ENCODE peak calls at places on chromosome 1, in ten cellular contexts. One of them, this sample, is unnamed.

GRCh38 chr1:53246261-53247134 is 8.2 kb upstream of the MAGOH start:
- DNase-seq in H1: no peak
- DNase-seq in stimulated activated CD8-positive, alpha-beta memory T cell treated with anti-CD3 and anti-CD28 coated beads, Interleukin-15, amount 100 ng/mL, for 1 hour: no peak
- DNase-seq in adrenal gland: no peak
- DNase-seq in SW480: no peak
- DNase-seq in pulmonary artery endothelial cell: no peak
- DNase-seq in spleen: no peak
- DNase-seq in activated CD8-positive, alpha-beta T cell treated with anti-CD3 and anti-CD28 coated beads for 36 hours: no peak
- DNase-seq in LoVo: no peak
- DNase-seq in left colon: no peak
- DNase-seq in this sample: no peak

GRCh38 chr1:205575294-205575885 is 56.4 kb downstream of the ELK4 start:
- DNase-seq in LoVo: no peak
- DNase-seq in stimulated activated CD8-positive, alpha-beta memory T cell treated with anti-CD3 and anti-CD28 coated beads, Interleukin-15, amount 100 ng/mL, for 1 hour: no peak
- DNase-seq in SW480: no peak
- DNase-seq in left colon: no peak
- DNase-seq in H1: no peak
- DNase-seq in adrenal gland: no peak
- DNase-seq in activated CD8-positive, alpha-beta T cell treated with anti-CD3 and anti-CD28 coated beads for 36 hours: no peak
- DNase-seq in pulmonary artery endothelial cell: no peak
- DNase-seq in spleen: no peak
- DNase-seq in this sample: no peak

GRCh38 chr1:201026746-201027145 is 3.2 kb upstream of the KIF21B start:
- DNase-seq in pulmonary artery endothelial cell: no peak
- DNase-seq in H1: no peak
- DNase-seq in spleen: no peak
- DNase-seq in adrenal gland: no peak
- DNase-seq in left colon: no peak
- DNase-seq in stimulated activated CD8-positive, alpha-beta memory T cell treated with anti-CD3 and anti-CD28 coated beads, Interleukin-15, amount 100 ng/mL, for 1 hour: no peak
- DNase-seq in SW480: no peak
- DNase-seq in activated CD8-positive, alpha-beta T cell treated with anti-CD3 and anti-CD28 coated beads for 36 hours: no peak
- DNase-seq in LoVo: no peak
- DNase-seq in this sample: no peak

GRCh38 chr1:241408170-241408569 is 51.2 kb upstream of the RGS7 start:
- DNase-seq in spleen: no peak
- DNase-seq in stimulated activated CD8-positive, alpha-beta memory T cell treated with anti-CD3 and anti-CD28 coated beads, Interleukin-15, amount 100 ng/mL, for 1 hour: no peak
- DNase-seq in activated CD8-positive, alpha-beta T cell treated with anti-CD3 and anti-CD28 coated beads for 36 hours: no peak
- DNase-seq in H1: no peak
- DNase-seq in SW480: no peak
- DNase-seq in LoVo: no peak
- DNase-seq in pulmonary artery endothelial cell: no peak
- DNase-seq in left colon: no peak
- DNase-seq in adrenal gland: no peak
- DNase-seq in this sample: no peak

GRCh38 chr1:208105756-208106155 is 138.4 kb downstream of the PLXNA2 start:
- DNase-seq in SW480: no peak
- DNase-seq in adrenal gland: no peak
- DNase-seq in activated CD8-positive, alpha-beta T cell treated with anti-CD3 and anti-CD28 coated beads for 36 hours: no peak
- DNase-seq in spleen: no peak
- DNase-seq in LoVo: no peak
- DNase-seq in stimulated activated CD8-positive, alpha-beta memory T cell treated with anti-CD3 and anti-CD28 coated beads, Interleukin-15, amount 100 ng/mL, for 1 hour: no peak
- DNase-seq in left colon: no peak
- DNase-seq in pulmonary artery endothelial cell: no peak
- DNase-seq in H1: no peak
- DNase-seq in this sample: no peak

GRCh38 chr1:44778705-44779576 is 3.6 kb downstream of the RPS8 start:
- DNase-seq in H1: no peak
- DNase-seq in adrenal gland: no peak
- DNase-seq in activated CD8-positive, alpha-beta T cell treated with anti-CD3 and anti-CD28 coated beads for 36 hours: no peak
- DNase-seq in SW480: no peak
- DNase-seq in spleen: no peak
- DNase-seq in left colon: no peak
- DNase-seq in LoVo: no peak
- DNase-seq in stimulated activated CD8-positive, alpha-beta memory T cell treated with anti-CD3 and anti-CD28 coated beads, Interleukin-15, amount 100 ng/mL, for 1 hour: no peak
- DNase-seq in pulmonary artery endothelial cell: no peak
- DNase-seq in this sample: no peak

GRCh38 chr1:54125671-54126070 is 27.1 kb downstream of the CDCP2 start:
- DNase-seq in spleen: peak; percentile 57
- DNase-seq in H1: no peak
- DNase-seq in pulmonary artery endothelial cell: no peak
- DNase-seq in activated CD8-positive, alpha-beta T cell treated with anti-CD3 and anti-CD28 coated beads for 36 hours: no peak
- DNase-seq in adrenal gland: peak; percentile 44
- DNase-seq in left colon: peak; percentile 31
- DNase-seq in SW480: peak; percentile 24
- DNase-seq in stimulated activated CD8-positive, alpha-beta memory T cell treated with anti-CD3 and anti-CD28 coated beads, Interleukin-15, amount 100 ng/mL, for 1 hour: no peak
- DNase-seq in LoVo: peak; percentile 4
- DNase-seq in this sample: no peak

GRCh38 chr1:24827737-24828136 is 82.5 kb downstream of the CLIC4 start:
- DNase-seq in pulmonary artery endothelial cell: no peak
- DNase-seq in spleen: no peak
- DNase-seq in left colon: no peak
- DNase-seq in LoVo: no peak
- DNase-seq in activated CD8-positive, alpha-beta T cell treated with anti-CD3 and anti-CD28 coated beads for 36 hours: no peak
- DNase-seq in SW480: no peak
- DNase-seq in stimulated activated CD8-positive, alpha-beta memory T cell treated with anti-CD3 and anti-CD28 coated beads, Interleukin-15, amount 100 ng/mL, for 1 hour: no peak
- DNase-seq in adrenal gland: no peak
- DNase-seq in H1: no peak
- DNase-seq in this sample: no peak